ENCODE peak calls at places on chromosomes 16 and 17, in five cellular contexts. M is AG04449; C is iPS-NIHi11; A is GM10248; H is stimulated activated CD8-positive, alpha-beta memory T cell treated with anti-CD3 and anti-CD28 coated beads, Interleukin-4, amount 100 ng/mL, for 4 hours. F is an unnamed sample.

GRCh38 chr17:77571141-77571540 is 387.4 kb upstream of the TNRC6C start:
- DNase-seq in A (no peak), H (no peak), M (no peak), C (peak), F (no peak)

GRCh38 chr16:16033208-16033717 is 83.8 kb downstream of the ABCC1 start:
- DNase-seq in C (no peak), A (peak), M (no peak), H (no peak), F (no peak)

GRCh38 chr17:34723875-34724274 is 144.5 kb downstream of the TMEM132E start:
- DNase-seq in M (no peak), H (no peak), C (no peak), A (no peak), F (no peak)

GRCh38 chr17:32912218-32912897 is 15.6 kb upstream of the TMEM98 start:
- DNase-seq in M (no peak), C (peak), H (no peak), A (no peak), F (no peak)

GRCh38 chr17:37019745-37020129 is 71.0 kb downstream of the AATF start:
- DNase-seq in M (no peak), C (no peak), H (no peak), A (no peak), F (no peak)

GRCh38 chr16:88993006-88993787 is 16.2 kb upstream of the CBFA2T3 start:
- DNase-seq in H (no peak), M (no peak), C (no peak), A (no peak), F (no peak)

GRCh38 chr17:42315402-42316156 is 27.3 kb downstream of the STAT5A start:
- DNase-seq in C (no peak), M (no peak), A (no peak), H (no peak), F (no peak)

GRCh38 chr16:2856061-2856670 is 1.8 kb downstream of the PRSS22 start:
- DNase-seq in A (peak), M (no peak), C (peak), H (no peak), F (no peak)

GRCh38 chr16:24609740-24610420 is 70.5 kb downstream of the RBBP6 start:
- DNase-seq in C (peak), M (no peak), A (no peak), H (no peak), F (peak)

GRCh38 chr16:65118866-65119265 is 3.0 kb downstream of the CDH11 start:
- DNase-seq in M (no peak), C (no peak), A (no peak), H (no peak), F (no peak)

GRCh38 chr17:67211742-67212141 is 33.3 kb downstream of the HELZ start:
- DNase-seq in A (no peak), M (peak), C (no peak), H (no peak), F (no peak)

GRCh38 chr17:21119247-21119944 is 7.4 kb upstream of the DHRS7B start:
- DNase-seq in C (peak), A (peak), H (peak), M (no peak), F (peak)

GRCh38 chr17:48044851-48045250 is 3.3 kb upstream of the NFE2L1 start:
- DNase-seq in C (no peak), H (no peak), A (no peak), M (no peak), F (no peak)

GRCh38 chr17:27351741-27352140 is 57.8 kb downstream of the WSB1 start:
- DNase-seq in A (no peak), C (no peak), M (peak), H (no peak), F (no peak)

GRCh38 chr17:68424188-68424587 is 33.1 kb downstream of the WIPI1 start:
- DNase-seq in M (no peak), H (no peak), A (no peak), C (no peak), F (no peak)

F was measured in omental fat pad.